ENCODE peak calls at places on chromosomes 6 and 20, in eight cellular contexts. R is Peyer's patch, A is ovary, O is heart left ventricle, G is esophagus squamous epithelium, B is IMR-90, T is K562, U is endothelial cell of umbilical vein. F is an unnamed sample.

GRCh38 chr6:139378882-139379341 is 4.5 kb upstream of the CITED2 start:
- DNase-seq in R (peak; percentile 71), A (no peak), O (no peak), B (peak; percentile 39), T (no peak), G (no peak), U (no peak), F (peak; percentile 39)

GRCh38 chr6:75776461-75776860 is 27.4 kb downstream of the MYO6 start:
- DNase-seq in R (no peak), O (no peak), A (no peak), U (no peak), G (no peak), B (no peak), T (no peak), F (no peak)

GRCh38 chr6:82553863-82554531 is 190.4 kb downstream of the TPBG start:
- DNase-seq in B (no peak), O (no peak), U (no peak), T (no peak), R (no peak), A (no peak), G (no peak), F (no peak)

GRCh38 chr6:168025831-168026325 is 28.4 kb downstream of the KIF25 start:
- DNase-seq in U (no peak), R (no peak), T (no peak), B (no peak), G (no peak), A (no peak), O (no peak), F (peak; percentile 47)

GRCh38 chr6:26322645-26323482 is 42.1 kb upstream of the BTN3A2 start:
- DNase-seq in B (peak; percentile 96), R (peak; percentile 59), G (no peak), O (no peak), U (peak; percentile 90), T (no peak), A (no peak), F (no peak)

GRCh38 chr6:139979021-139979721 is 604.7 kb upstream of the CITED2 start:
- DNase-seq in T (no peak), G (no peak), B (no peak), A (no peak), R (no peak), U (no peak), O (no peak), F (no peak)

GRCh38 chr6:37868447-37868825 is 48.9 kb downstream of the ZFAND3 start:
- DNase-seq in B (peak; percentile 59), O (no peak), G (no peak), A (no peak), R (no peak), U (peak; percentile 39), T (no peak), F (no peak)

GRCh38 chr6:56655996-56656395 is 13.3 kb upstream of the DST start:
- DNase-seq in T (peak; percentile 30), R (no peak), O (no peak), B (no peak), U (peak; percentile 59), G (no peak), A (no peak), F (no peak)

GRCh38 chr20:58621906-58622548 is 29.1 kb upstream of the STX16 start:
- DNase-seq in U (no peak), A (no peak), O (peak; percentile 16), B (no peak), R (no peak), T (peak; percentile 26), G (no peak), F (no peak)

GRCh38 chr20:10667560-10668167 is 6.1 kb downstream of the JAG1 start:
- DNase-seq in G (no peak), A (no peak), U (no peak), R (no peak), T (no peak), B (no peak), O (no peak), F (no peak)

GRCh38 chr6:146543211-146543939 is at the start of gene RAB32:
- DNase-seq in A (peak; percentile 94), O (peak; percentile 97), T (peak; percentile 88), R (peak; percentile 91), G (peak; percentile 28), B (peak; percentile 95), U (peak; percentile 92), F (peak; percentile 96)

DNA sequence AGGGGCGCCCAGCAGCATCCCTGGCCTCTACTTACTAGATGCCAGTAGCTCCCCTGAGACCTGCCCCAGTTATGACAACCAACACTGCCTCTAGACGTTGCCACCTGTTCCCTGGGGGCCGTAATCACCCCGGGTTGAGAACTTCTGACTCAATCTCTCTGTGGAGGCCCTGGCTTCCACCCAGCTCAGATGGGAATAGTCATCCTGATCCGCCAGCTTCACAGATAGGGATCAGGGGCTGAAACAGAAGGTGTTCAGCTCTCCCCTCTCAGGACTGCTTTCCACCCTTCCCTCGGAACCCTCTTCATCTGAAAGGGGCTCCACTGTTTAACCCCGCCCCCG is 3.3 kb downstream of the CAPN11 start:
- DNase-seq in A (no peak), O (no peak), U (no peak), B (peak; percentile 67), T (peak; percentile 59), G (no peak), R (no peak), F (no peak)
- TF ChIP-seq POLR2A in A (no peak), O (no peak), U (no peak), B (no peak), T (no peak), G (no peak), R (no peak), F (no peak)

GRCh38 chr20:48733296-48733790 is 94.5 kb downstream of the PREX1 start:
- DNase-seq in U (no peak), A (no peak), O (no peak), G (no peak), R (no peak), T (no peak), B (peak; percentile 4), F (no peak)

GRCh38 chr20:48734104-48734749 is 93.6 kb downstream of the PREX1 start:
- DNase-seq in T (no peak), A (no peak), B (no peak), O (no peak), U (no peak), G (no peak), R (no peak), F (no peak)

GRCh38 chr20:48730977-48731376 is 96.8 kb downstream of the PREX1 start:
- DNase-seq in A (no peak), O (no peak), U (no peak), R (no peak), T (no peak), B (no peak), G (no peak), F (no peak)

GRCh38 chr20:48731581-48731980 is 96.2 kb downstream of the PREX1 start:
- DNase-seq in T (no peak), O (no peak), U (no peak), B (no peak), G (no peak), A (no peak), R (no peak), F (no peak)

GRCh38 chr20:48732081-48732829 is 95.5 kb downstream of the PREX1 start:
- DNase-seq in U (peak; percentile 48), B (no peak), T (no peak), G (no peak), A (no peak), R (no peak), O (no peak), F (no peak)
- H3K27ac ChIP-seq in U (no peak overlapping the region), B (no peak overlapping the region), T (no peak overlapping the region), G (no peak overlapping the region), A (no peak overlapping the region), R (no peak overlapping the region), O (no peak overlapping the region), F (no peak overlapping the region)

DNA sequence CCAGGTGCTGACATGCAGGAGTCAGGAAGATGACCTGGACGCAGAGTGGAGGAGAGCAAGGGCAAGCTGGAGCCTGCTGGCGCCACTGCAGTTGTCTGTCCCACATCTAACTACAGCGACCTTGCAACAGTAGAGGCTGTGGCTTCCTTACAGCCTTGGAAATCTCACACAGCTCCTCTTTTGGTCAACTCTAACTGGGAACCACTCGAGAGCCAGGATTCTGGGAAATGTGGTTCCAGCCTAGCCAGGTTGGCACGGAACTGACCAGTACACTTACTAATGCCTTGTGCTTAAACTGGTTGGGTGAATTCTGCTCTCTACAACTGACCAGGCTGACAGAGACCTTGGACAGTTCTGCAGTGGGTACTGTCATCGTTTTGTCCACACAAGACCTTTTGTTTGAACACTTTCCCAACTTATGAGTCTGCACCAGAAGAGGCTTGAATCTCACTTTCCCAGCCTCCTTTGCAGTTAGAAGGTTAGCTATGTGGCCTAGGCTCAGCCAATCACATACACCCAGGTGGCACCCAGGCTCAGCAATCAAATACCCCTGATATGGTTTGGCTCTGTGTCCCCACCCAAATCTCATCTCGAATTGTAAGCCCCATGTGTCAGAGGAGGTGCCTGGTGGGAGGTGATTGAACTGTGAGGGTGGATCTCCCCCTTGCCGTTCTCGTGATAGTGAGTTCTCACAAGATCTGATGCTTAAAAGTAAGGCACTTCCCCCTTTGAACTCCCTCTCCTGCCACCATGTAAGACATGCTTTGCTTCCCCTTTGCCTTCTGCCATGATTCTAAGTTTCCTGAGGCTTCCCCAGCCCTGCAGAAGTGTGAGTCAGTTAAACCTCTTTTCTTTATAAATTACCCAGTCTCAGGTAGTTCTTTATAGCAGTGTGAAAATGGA is 153.5 kb downstream of the ZMYND8 start:
- DNase-seq in U (no peak), R (no peak), O (no peak), T (no peak), B (no peak), A (no peak), G (no peak), F (no peak)
- TF ChIP-seq POLR2A in U (no peak), R (no peak), O (no peak), T (no peak), B (no peak), A (no peak), G (no peak), F (no peak)

DNA sequence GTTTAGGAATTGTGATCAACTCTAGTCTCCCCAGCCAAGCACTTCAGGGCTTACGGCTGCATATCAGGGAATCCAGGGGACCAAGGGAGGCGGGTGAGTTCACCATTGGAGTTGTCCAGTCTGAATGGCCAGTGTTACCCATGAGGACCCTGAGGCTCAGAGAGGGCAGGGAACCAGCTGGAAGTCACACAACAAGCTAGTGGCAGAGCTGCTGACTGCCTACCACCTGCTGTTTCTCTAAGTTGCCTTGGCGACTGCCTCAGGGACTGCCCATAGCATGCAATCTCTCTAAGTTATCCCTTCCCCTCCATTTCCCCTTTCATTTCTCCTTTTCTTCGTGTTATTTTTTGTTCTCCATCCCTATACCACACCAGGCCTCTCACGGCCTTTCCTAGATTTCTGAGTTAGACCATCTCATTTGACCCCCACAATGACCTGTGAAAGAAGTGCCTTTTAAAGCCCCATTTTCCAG is 71.8 kb upstream of the SIRPA start:
- DNase-seq in A (no peak), R (no peak), T (no peak), U (no peak), G (no peak), O (no peak), B (no peak), F (no peak)
- H3K27ac ChIP-seq in A (no peak overlapping the region), R (no peak overlapping the region), T (no peak overlapping the region), U (no peak overlapping the region), G (no peak overlapping the region), O (no peak overlapping the region), B (no peak overlapping the region), F (no peak overlapping the region)

F was measured in esophagus muscularis mucosa.